ENCODE peak calls at places on chromosomes 3 and 15, in nine cellular contexts. Z, D, R, T, C, X, G, S and Q are unnamed samples.

GRCh38 chr3:44984335-44984734 is 8.3 kb downstream of the EXOSC7 start:
- DNase-seq in C (no peak), R (no peak), D (no peak), T (no peak), Z (no peak), S (no peak), G (no peak), X (peak), Q (peak)

GRCh38 chr3:34174740-34175139 is 376.3 kb downstream of the PDCD6IP start:
- DNase-seq in D (no peak), C (no peak), T (no peak), Z (no peak), S (no peak), G (no peak), R (no peak), X (no peak), Q (no peak)

GRCh38 chr3:181722156-181722555 is 10.4 kb downstream of the SOX2 start:
- DNase-seq in R (no peak), X (no peak), D (no peak), Z (no peak), C (no peak), T (no peak), G (no peak), S (no peak), Q (no peak)

GRCh38 chr3:157154563-157155333 is 5.2 kb downstream of the CCNL1 start:
- DNase-seq in G (no peak), S (no peak), C (no peak), X (no peak), D (no peak), R (no peak), Z (no peak), T (no peak), Q (no peak)

GRCh38 chr15:44813231-44813630 is 76.9 kb downstream of the TRIM69 start:
- DNase-seq in D (no peak), Z (no peak), C (no peak), X (peak), G (no peak), R (no peak), S (no peak), T (no peak), Q (no peak)

GRCh38 chr15:83585770-83586169 is 68.2 kb upstream of the ADAMTSL3 start:
- DNase-seq in T (no peak), D (no peak), Z (no peak), S (no peak), C (no peak), X (peak), G (no peak), R (no peak), Q (no peak)

GRCh38 chr3:196440041-196440537 is 7.9 kb upstream of the UBXN7 start:
- DNase-seq in D (peak), G (no peak), C (peak), T (peak), X (peak), S (peak), R (no peak), Z (no peak), Q (no peak)

GRCh38 chr3:79843180-79843579 is 75.4 kb upstream of the ROBO1 start:
- DNase-seq in C (no peak), T (no peak), Z (no peak), R (no peak), S (no peak), G (no peak), X (no peak), D (no peak), Q (no peak)

GRCh38 chr3:145005427-145005826 is 1033.8 kb downstream of the DIPK2A start:
- DNase-seq in S (no peak), D (no peak), R (no peak), X (no peak), G (no peak), Z (no peak), T (no peak), C (no peak), Q (no peak)

GRCh38 chr3:65110661-65111060 is 422.9 kb upstream of the ADAMTS9 start:
- DNase-seq in S (no peak), T (no peak), X (no peak), D (no peak), C (no peak), Z (no peak), G (no peak), R (no peak), Q (no peak)

GRCh38 chr3:147269907-147270306 is 136.4 kb downstream of the ZIC4 start:
- DNase-seq in C (no peak), T (no peak), D (no peak), Z (no peak), X (no peak), G (no peak), S (no peak), R (no peak), Q (no peak)

GRCh38 chr15:67196222-67196621 is 58.2 kb downstream of the AAGAB start:
- DNase-seq in Z (no peak), R (no peak), D (no peak), T (no peak), S (no peak), X (no peak), G (peak), C (no peak), Q (no peak)

GRCh38 chr3:138511990-138512389 is 77.6 kb downstream of the ESYT3 start:
- DNase-seq in X (no peak), G (no peak), C (no peak), Z (no peak), S (no peak), D (no peak), R (no peak), T (no peak), Q (no peak)

GRCh38 chr3:47573190-47574172 is 5.2 kb downstream of the CSPG5 start:
- DNase-seq in X (no peak), Z (no peak), S (no peak), C (no peak), T (no peak), D (peak), R (no peak), G (no peak), Q (no peak)

GRCh38 chr3:12180218-12180617 is 21.5 kb upstream of the TIMP4 start:
- DNase-seq in R (no peak), Z (peak), S (no peak), C (no peak), G (peak), X (no peak), T (peak), D (peak), Q (no peak)

GRCh38 chr15:58361291-58361759 is 70.5 kb upstream of the LIPC start:
- DNase-seq in T (no peak), R (no peak), Z (no peak), G (no peak), X (no peak), S (no peak), C (peak), D (no peak), Q (no peak)

GRCh38 chr3:48558446-48559134 is 2.0 kb upstream of the PFKFB4 start:
- DNase-seq in T (peak), X (no peak), D (peak), Z (no peak), R (no peak), S (no peak), C (no peak), G (no peak), Q (no peak)

GRCh38 chr3:78022232-78022631 is 982.3 kb downstream of the ROBO2 start:
- DNase-seq in C (no peak), S (no peak), Z (no peak), D (no peak), T (no peak), G (no peak), R (no peak), X (no peak), Q (no peak)

GRCh38 chr3:164806188-164806587 is 272.1 kb downstream of the SI start:
- DNase-seq in R (no peak), Z (no peak), D (no peak), T (no peak), S (no peak), G (no peak), C (no peak), X (no peak), Q (no peak)

GRCh38 chr3:67302419-67302979 is 304.4 kb downstream of the KBTBD8 start:
- DNase-seq in S (no peak), Z (no peak), G (no peak), R (no peak), X (no peak), D (no peak), T (no peak), C (no peak), Q (no peak)

GRCh38 chr3:129453732-129454131 is 13.7 kb downstream of the IFT122 start:
- DNase-seq in X (no peak), D (no peak), Z (no peak), T (no peak), S (no peak), R (no peak), C (no peak), G (no peak), Q (no peak)

GRCh38 chr3:101829066-101829830 is 20.1 kb upstream of the NFKBIZ start:
- DNase-seq in C (peak), R (peak), S (no peak), Z (no peak), G (no peak), T (peak), X (peak), D (peak), Q (no peak)

GRCh38 chr15:92157666-92158298 is 235.9 kb upstream of the ST8SIA2 start:
- DNase-seq in Z (no peak), G (no peak), S (no peak), C (no peak), X (no peak), D (no peak), R (no peak), T (no peak), Q (no peak)

GRCh38 chr3:112111785-112112402 is 21.2 kb downstream of the GCSAM start:
- DNase-seq in C (peak), T (no peak), D (no peak), X (peak), R (no peak), Z (peak), S (peak), G (peak), Q (peak)

GRCh38 chr3:159239054-159239453 is 437.2 kb downstream of the MFSD1 start:
- DNase-seq in T (no peak), D (no peak), X (no peak), R (no peak), C (peak), Z (no peak), S (no peak), G (no peak), Q (no peak)

GRCh38 chr3:125017406-125017805 is 38.4 kb downstream of the HEG1 start:
- DNase-seq in D (no peak), T (no peak), G (no peak), Z (no peak), S (no peak), C (no peak), X (no peak), R (no peak), Q (no peak)

GRCh38 chr3:71391361-71391760 is 192.2 kb downstream of the FOXP1 start:
- DNase-seq in T (no peak), C (no peak), Z (no peak), X (no peak), G (no peak), S (no peak), R (no peak), D (no peak), Q (no peak)

GRCh38 chr15:80159811-80160569 is 7.2 kb downstream of the FAH start:
- DNase-seq in T (no peak), C (no peak), G (no peak), Z (no peak), X (no peak), D (no peak), S (no peak), R (no peak), Q (peak)

GRCh38 chr3:94158461-94158860 is 95.6 kb downstream of the NSUN3 start:
- DNase-seq in T (no peak), X (no peak), D (no peak), S (no peak), G (no peak), Z (no peak), R (no peak), C (no peak), Q (no peak)

GRCh38 chr3:94162700-94163099 is 99.8 kb downstream of the NSUN3 start:
- DNase-seq in T (no peak), G (peak), R (no peak), S (no peak), D (no peak), C (no peak), X (peak), Z (peak), Q (no peak)

GRCh38 chr3:94159062-94159726 is 96.3 kb downstream of the NSUN3 start:
- DNase-seq in Z (no peak), T (no peak), R (no peak), D (no peak), G (peak), X (no peak), S (no peak), C (no peak), Q (no peak)
- TF ChIP-seq CTCF in Z (no peak), T (no peak), R (no peak), D (no peak), G (no peak), X (no peak), S (no peak), C (no peak), Q (no peak)

DNA sequence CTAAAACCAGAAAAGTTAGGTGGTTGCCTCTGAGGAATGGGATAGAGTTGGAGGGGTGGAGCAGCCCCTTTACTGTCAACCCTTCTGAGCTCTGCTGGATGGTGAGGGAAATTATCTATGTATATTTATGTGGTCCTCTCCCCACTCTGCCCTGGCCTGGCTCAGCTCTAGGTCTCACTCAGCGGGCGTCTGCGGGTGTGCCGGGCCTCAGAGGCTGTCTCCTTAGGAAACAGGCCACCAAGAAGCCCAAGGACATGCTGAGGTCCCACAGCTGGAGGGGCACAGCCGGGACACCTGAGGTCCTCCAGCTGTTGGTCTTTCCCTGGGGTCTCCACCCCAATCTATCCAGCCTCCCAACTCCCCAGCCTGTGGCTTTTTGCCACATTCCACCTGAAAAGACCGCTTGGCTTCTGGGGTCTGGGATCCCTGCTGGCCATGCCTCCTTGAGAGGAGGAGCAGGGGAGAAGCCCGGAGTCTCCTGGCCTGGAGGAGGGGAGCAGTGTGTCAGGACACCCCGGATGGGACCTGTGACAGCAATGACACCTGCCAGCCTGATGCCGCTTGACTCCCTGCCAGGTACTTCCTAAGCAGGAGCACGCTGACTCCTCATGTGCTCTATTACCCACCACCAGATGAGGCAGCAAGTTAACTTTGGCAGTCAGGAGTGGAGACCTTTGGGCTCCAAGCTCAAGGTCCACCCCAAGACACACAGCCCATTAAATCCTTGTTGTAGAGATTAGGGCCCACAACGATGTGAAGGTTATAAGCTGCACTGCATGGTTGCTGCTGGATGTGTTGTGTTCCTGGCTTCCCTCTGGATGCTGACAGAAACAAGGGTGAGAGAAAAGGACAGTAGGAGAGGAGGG is at the start of gene SLC28A1:
- DNase-seq in R (no peak), Z (no peak), S (no peak), C (no peak), X (no peak), D (peak), T (no peak), G (no peak), Q (no peak)
- TF ChIP-seq CTCF in R (no peak), Z (no peak), S (no peak), C (no peak), X (no peak), D (no peak), T (no peak), G (no peak), Q (no peak)

GRCh38 chr3:108882762-108883161 is 60.2 kb downstream of the TRAT1 start:
- DNase-seq in S (no peak), R (no peak), G (no peak), T (no peak), X (no peak), C (no peak), Z (no peak), D (no peak), Q (no peak)

GRCh38 chr3:108883373-108883772 is 60.8 kb downstream of the TRAT1 start:
- DNase-seq in C (no peak), S (no peak), X (no peak), R (no peak), G (no peak), D (no peak), Z (no peak), T (no peak), Q (no peak)

GRCh38 chr3:108877906-108878305 is 55.3 kb downstream of the TRAT1 start:
- DNase-seq in G (no peak), R (no peak), T (no peak), X (no peak), D (no peak), C (no peak), S (no peak), Z (no peak), Q (no peak)

GRCh38 chr3:108879915-108880314 is 57.3 kb downstream of the TRAT1 start:
- DNase-seq in G (peak), R (no peak), T (no peak), S (no peak), Z (no peak), C (no peak), X (no peak), D (no peak), Q (no peak)
- TF ChIP-seq CTCF in G (peak), R (no peak), T (no peak), S (no peak), Z (no peak), C (no peak), X (no peak), D (no peak), Q (no peak)

GRCh38 chr15:47027322-47027946 is 689.9 kb upstream of the SEMA6D start:
- DNase-seq in T (no peak), S (no peak), Z (no peak), G (no peak), R (no peak), C (no peak), X (peak), D (no peak), Q (no peak)
- TF ChIP-seq CTCF in T (no peak), S (no peak), Z (no peak), G (no peak), R (no peak), C (no peak), X (peak), D (no peak), Q (no peak)

GRCh38 chr15:84591815-84592214 is 9.0 kb upstream of the ZSCAN2 start:
- DNase-seq in R (no peak), D (no peak), S (no peak), X (no peak), Z (no peak), G (no peak), T (no peak), C (no peak), Q (no peak)

GRCh38 chr15:84590406-84590805 is 10.4 kb upstream of the ZSCAN2 start:
- DNase-seq in D (no peak), T (no peak), S (no peak), X (no peak), G (no peak), R (no peak), C (no peak), Z (no peak), Q (no peak)

GRCh38 chr15:84588053-84588874 is 12.5 kb upstream of the ZSCAN2 start:
- DNase-seq in D (peak), S (no peak), G (peak), R (peak), C (peak), T (peak), Z (peak), X (peak), Q (peak)

GRCh38 chr15:84582583-84583157 is 18.1 kb upstream of the ZSCAN2 start:
- DNase-seq in X (no peak), C (no peak), D (no peak), S (no peak), G (no peak), Z (no peak), T (no peak), R (no peak), Q (no peak)

GRCh38 chr15:84586641-84587160 is 14.1 kb upstream of the ZSCAN2 start:
- DNase-seq in R (no peak), T (no peak), C (no peak), G (no peak), X (no peak), D (no peak), S (no peak), Z (no peak), Q (no peak)
- TF ChIP-seq CTCF in R (no peak), T (no peak), C (no peak), G (no peak), X (no peak), D (no peak), S (no peak), Z (no peak), Q (no peak)